ENCODE peak calls at places on chromosomes 12 and 14, in seven cellular contexts. B is stomach, P is sigmoid colon, R is ovary, E is transverse colon, V is A549, Z is SK-N-SH. N is an unnamed sample.

GRCh38 chr12:109944975-109945374 is 44.9 kb downstream of the TCHP start:
- DNase-seq in B (no peak), Z (peak), R (peak), P (no peak), V (peak), E (no peak), N (no peak)

GRCh38 chr12:71876400-71876799 is 36.8 kb downstream of the TBC1D15 start:
- DNase-seq in E (no peak), V (no peak), Z (no peak), B (no peak), P (no peak), R (no peak), N (no peak)

GRCh38 chr14:68668028-68668427 is 124.8 kb downstream of the ZFP36L1 start:
- DNase-seq in P (no peak), Z (no peak), E (no peak), B (no peak), V (no peak), R (peak), N (no peak)

GRCh38 chr14:23522643-23523198 is 28.8 kb downstream of the ZFHX2 start:
- DNase-seq in Z (no peak), V (no peak), R (no peak), E (no peak), B (no peak), P (no peak), N (no peak)

GRCh38 chr14:81247271-81247766 is 26.6 kb upstream of the GTF2A1 start:
- DNase-seq in R (no peak), Z (no peak), P (no peak), E (no peak), V (no peak), B (peak), N (no peak)

GRCh38 chr12:53991077-53991460 is 6.1 kb downstream of the HOXC10 start:
- DNase-seq in E (no peak), V (no peak), R (no peak), B (no peak), Z (no peak), P (no peak), N (no peak)

GRCh38 chr14:102187044-102187443 is 47.3 kb downstream of the WDR20 start:
- DNase-seq in Z (no peak), R (no peak), P (peak), B (no peak), E (no peak), V (peak), N (no peak)

GRCh38 chr12:117830471-117830870 is 138.3 kb downstream of the KSR2 start:
- DNase-seq in Z (no peak), E (no peak), B (no peak), R (no peak), V (no peak), P (peak), N (no peak)

GRCh38 chr14:33477752-33478151 is 473.1 kb downstream of the EGLN3 start:
- DNase-seq in Z (no peak), R (no peak), B (no peak), V (no peak), E (no peak), P (no peak), N (no peak)

GRCh38 chr14:72830356-72830755 is 63.5 kb downstream of the DPF3 start:
- DNase-seq in Z (no peak), E (no peak), P (no peak), R (peak), B (no peak), V (no peak), N (no peak)

GRCh38 chr14:75453817-75454434 is 26.1 kb downstream of the JDP2 start:
- DNase-seq in R (no peak), B (no peak), V (no peak), Z (no peak), P (no peak), E (no peak), N (no peak)

GRCh38 chr12:121579190-121579791 is 1.5 kb downstream of the KDM2B start:
- DNase-seq in P (peak), B (peak), V (no peak), Z (peak), R (peak), E (peak), N (peak)

GRCh38 chr12:107241421-107241820 is 148.1 kb upstream of the CRY1 start:
- DNase-seq in R (no peak), P (no peak), B (no peak), Z (no peak), E (no peak), V (no peak), N (no peak)

GRCh38 chr12:71295913-71296312 is 138.1 kb upstream of the TSPAN8 start:
- DNase-seq in B (no peak), V (no peak), E (no peak), R (no peak), Z (no peak), P (no peak), N (no peak)

GRCh38 chr12:53694746-53695145 is 18.9 kb upstream of the ATP5MC2 start:
- DNase-seq in E (no peak), Z (no peak), R (no peak), V (no peak), P (no peak), B (no peak), N (no peak)

GRCh38 chr12:77133566-77133965 is 68.2 kb upstream of the E2F7 start:
- DNase-seq in E (peak), R (peak), Z (no peak), P (no peak), V (peak), B (peak), N (peak)

GRCh38 chr14:37597538-37598084 is 2.2 kb downstream of the TTC6 start:
- DNase-seq in P (peak), E (peak), R (no peak), B (peak), Z (no peak), V (peak), N (no peak)

GRCh38 chr12:128486951-128487350 is 220.0 kb downstream of the TMEM132C start:
- DNase-seq in E (no peak), R (no peak), Z (no peak), B (no peak), P (no peak), V (no peak), N (no peak)

GRCh38 chr14:37623552-37623951 is 28.1 kb downstream of the TTC6 start:
- DNase-seq in V (peak), E (no peak), P (no peak), B (no peak), R (no peak), Z (no peak), N (no peak)

GRCh38 chr12:4386756-4387155 is 7.2 kb upstream of the FGF23 start:
- DNase-seq in P (no peak), R (no peak), V (no peak), E (no peak), B (no peak), Z (peak), N (no peak)

GRCh38 chr12:13777374-13777773 is 204.0 kb downstream of the GRIN2B start:
- DNase-seq in P (no peak), V (no peak), B (no peak), E (no peak), Z (no peak), R (no peak), N (no peak)

GRCh38 chr14:41950428-41950827 is 343.8 kb downstream of the LRFN5 start:
- DNase-seq in P (no peak), V (no peak), R (no peak), E (no peak), Z (no peak), B (no peak), N (no peak)

GRCh38 chr12:55816876-55817351 is 610 bp downstream of the SARNP start:
- DNase-seq in P (peak), R (no peak), E (no peak), Z (peak), B (no peak), V (no peak), N (no peak)

GRCh38 chr12:6345319-6346071 is 3.6 kb upstream of the TNFRSF1A start:
- DNase-seq in E (no peak), P (no peak), R (no peak), B (peak), V (peak), Z (no peak), N (no peak)

GRCh38 chr12:122413516-122414404 is 8.7 kb downstream of the CLIP1 start:
- DNase-seq in B (no peak), E (no peak), R (no peak), Z (no peak), P (no peak), V (no peak), N (no peak)

GRCh38 chr12:48758186-48758585 is 30.7 kb downstream of the ADCY6 start:
- DNase-seq in R (no peak), Z (no peak), V (peak), P (peak), E (no peak), B (no peak), N (no peak)

GRCh38 chr12:122481861-122482260 is 18.9 kb downstream of the ZCCHC8 start:
- DNase-seq in B (no peak), R (no peak), Z (no peak), V (no peak), P (no peak), E (no peak), N (no peak)

GRCh38 chr12:40228727-40229126 is 3.9 kb downstream of the LRRK2 start:
- DNase-seq in R (no peak), Z (no peak), V (no peak), P (no peak), E (no peak), B (no peak), N (no peak)

GRCh38 chr12:102406033-102406584 is 74.3 kb downstream of the IGF1 start:
- DNase-seq in E (peak), V (no peak), Z (peak), P (peak), B (peak), R (no peak), N (peak)
- TF ChIP-seq EP300 in E (no peak), V (no peak), Z (no peak), P (no peak), B (no peak), R (no peak), N (peak)

GRCh38 chr12:51675062-51675803 is 84.2 kb downstream of the SCN8A start:
- DNase-seq in P (no peak), E (no peak), R (no peak), B (no peak), Z (no peak), V (no peak), N (no peak)
- TF ChIP-seq EP300 in P (no peak), E (no peak), R (no peak), B (no peak), Z (no peak), V (no peak), N (no peak)

GRCh38 chr12:93176166-93176565 is 201.6 kb upstream of the NUDT4 start:
- DNase-seq in B (no peak), Z (no peak), E (no peak), P (no peak), R (no peak), V (no peak), N (no peak)

GRCh38 chr12:93176610-93177126 is 201.1 kb upstream of the NUDT4 start:
- DNase-seq in B (no peak), P (no peak), E (no peak), R (no peak), V (no peak), Z (no peak), N (no peak)

GRCh38 chr12:93174473-93174872 is 203.3 kb upstream of the NUDT4 start:
- DNase-seq in Z (no peak), B (no peak), E (no peak), P (no peak), V (no peak), R (no peak), N (no peak)

GRCh38 chr12:93173178-93173957 is 204.4 kb upstream of the NUDT4 start:
- DNase-seq in E (no peak), B (no peak), V (no peak), P (no peak), R (no peak), Z (no peak), N (no peak)

GRCh38 chr12:93174048-93174447 is 203.7 kb upstream of the NUDT4 start:
- DNase-seq in E (no peak), B (no peak), Z (peak), V (no peak), R (no peak), P (no peak), N (no peak)
- TF ChIP-seq EP300 in E (no peak), B (no peak), Z (peak), V (no peak), R (no peak), P (no peak), N (no peak)

GRCh38 chr14:34872822-34873590 is 2.2 kb downstream of the BAZ1A start:
- DNase-seq in E (peak), V (peak), R (no peak), Z (no peak), P (peak), B (no peak), N (peak)
- TF ChIP-seq EP300 in E (no peak), V (no peak), R (no peak), Z (no peak), P (no peak), B (no peak), N (no peak)

DNA sequence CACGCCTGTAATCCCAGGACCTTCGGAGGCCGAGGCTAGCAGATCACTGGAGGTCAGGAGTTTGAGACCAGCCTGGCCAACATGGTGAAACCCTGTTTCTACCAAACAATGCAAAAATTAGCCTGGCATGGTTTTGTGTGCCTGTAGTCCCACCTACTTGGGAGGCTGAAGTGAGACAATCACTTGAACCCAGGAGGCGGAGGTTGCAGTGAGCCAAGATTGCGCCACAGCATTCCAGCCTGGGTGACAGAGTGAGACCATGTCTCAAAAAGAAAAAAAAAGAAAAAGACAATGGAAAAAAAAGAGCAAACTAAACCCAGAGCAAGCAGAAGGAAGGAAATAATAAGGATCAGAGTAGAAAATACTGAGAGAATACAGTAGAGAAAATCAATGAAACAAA is 5.4 kb downstream of the CHURC1 start:
- DNase-seq in P (no peak), B (no peak), E (no peak), R (no peak), Z (no peak), V (no peak), N (no peak)
- TF ChIP-seq EP300 in P (no peak), B (no peak), E (no peak), R (no peak), Z (no peak), V (no peak), N (no peak)

GRCh38 chr12:17284873-17285272 is 678.9 kb upstream of the LMO3 start:
- DNase-seq in R (no peak), E (no peak), V (no peak), B (no peak), P (no peak), Z (no peak), N (no peak)

GRCh38 chr12:17283563-17283962 is 677.6 kb upstream of the LMO3 start:
- DNase-seq in B (no peak), V (no peak), P (no peak), Z (no peak), E (no peak), R (no peak), N (no peak)

GRCh38 chr12:17286874-17287273 is 680.9 kb upstream of the LMO3 start:
- DNase-seq in Z (no peak), R (no peak), V (no peak), B (no peak), E (no peak), P (no peak), N (no peak)
- TF ChIP-seq EP300 in Z (no peak), R (no peak), V (no peak), B (no peak), E (no peak), P (no peak), N (no peak)

GRCh38 chr12:82912406-82912805 is 225.7 kb downstream of the TMTC2 start:
- DNase-seq in B (no peak), P (no peak), R (no peak), Z (no peak), V (no peak), E (no peak), N (no peak)
- TF ChIP-seq EP300 in B (no peak), P (no peak), R (no peak), Z (no peak), V (no peak), E (no peak), N (no peak)

GRCh38 chr12:1594295-1595025 is at the start of gene FBXL14:
- DNase-seq in B (peak), P (peak), E (peak), Z (peak), V (peak), R (peak), N (peak)
- TF ChIP-seq EP300 in B (no peak), P (no peak), E (no peak), Z (no peak), V (no peak), R (peak), N (peak)

DNA sequence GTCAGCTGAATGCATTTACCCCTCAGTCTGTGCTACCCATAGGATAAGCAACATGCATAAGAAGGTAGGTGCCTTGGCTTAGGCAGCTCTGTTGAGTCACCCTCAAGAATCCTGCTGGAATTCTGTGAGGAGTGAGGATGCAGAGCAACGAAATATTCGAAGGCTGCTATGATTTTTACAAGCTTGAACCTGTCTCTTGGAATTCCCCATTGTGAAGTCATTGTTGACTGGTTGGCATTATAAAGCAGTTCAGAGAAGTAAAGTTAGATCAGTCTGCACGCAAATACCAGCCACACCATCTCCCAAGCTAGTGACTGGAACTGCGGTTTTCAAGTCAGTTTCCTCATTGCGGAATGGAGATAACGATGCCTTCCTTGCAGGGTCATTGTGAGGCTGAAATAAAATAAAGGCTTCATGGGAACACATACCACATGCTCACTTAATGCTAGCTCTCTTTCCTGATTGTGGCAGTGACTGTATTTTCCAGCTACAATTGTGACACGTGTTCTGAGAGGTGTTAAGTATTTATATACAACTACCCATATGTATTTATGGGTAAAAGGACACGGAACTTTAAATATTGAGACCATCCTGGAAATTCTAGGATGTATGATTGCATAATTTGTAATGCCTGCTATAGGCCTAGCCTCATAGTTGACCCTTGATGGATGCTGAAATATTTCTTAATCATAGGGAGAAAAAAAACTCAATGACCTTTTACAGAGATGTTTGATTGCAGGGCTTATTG is 96.7 kb downstream of the ETV6 start:
- DNase-seq in R (no peak), Z (no peak), V (peak), P (no peak), E (no peak), B (no peak), N (no peak)
- TF ChIP-seq EP300 in R (no peak), Z (no peak), V (peak), P (no peak), E (no peak), B (no peak), N (no peak)

N was measured in tibial nerve.